ENCODE peak calls at places on chromosome 12, in six cellular contexts. Q is NCI-H460, W is GM20000, B is hippocampal formation, K is HCEC 1CT, L is NCI-H1105. A is an unnamed sample.

GRCh38 chr12:130819681-130820080 is 19.4 kb downstream of the STX2 start:
- DNase-seq in Q (no peak), W (no peak), B (no peak), K (no peak), L (no peak), A (no peak)

GRCh38 chr12:4030938-4031702 is 157.9 kb upstream of the PARP11 start:
- DNase-seq in Q (peak; percentile 77), W (peak; percentile 95), B (peak; percentile 48), K (peak; percentile 98), L (peak; percentile 17), A (peak; percentile 98)

GRCh38 chr12:1805441-1806081 is 14.8 kb upstream of the LRTM2 start:
- DNase-seq in Q (no peak), W (no peak), B (no peak), K (no peak), L (no peak), A (no peak)

GRCh38 chr12:14257734-14258467 is 107.6 kb upstream of the ATF7IP start:
- DNase-seq in Q (peak; percentile 98), W (peak; percentile 69), B (peak; percentile 82), K (peak; percentile 99), L (peak; percentile 55), A (peak; percentile 99)

GRCh38 chr12:49335118-49335954 is 1.7 kb downstream of the C1QL4 start:
- DNase-seq in Q (no peak), W (peak; percentile 34), B (no peak), K (no peak), L (no peak), A (no peak)

GRCh38 chr12:107761502-107761904 is 566 bp upstream of the PRDM4 start:
- DNase-seq in Q (no peak), W (no peak), B (no peak), K (no peak), L (no peak), A (no peak)

GRCh38 chr12:14921218-14921617 is 17.1 kb downstream of the ERP27 start:
- DNase-seq in Q (no peak), W (no peak), B (no peak), K (no peak), L (no peak), A (no peak)

GRCh38 chr12:54004841-54005530 is 3.8 kb upstream of the HOXC8 start:
- DNase-seq in Q (no peak), W (no peak), B (no peak), K (no peak), L (no peak), A (peak; percentile 74)

GRCh38 chr12:105352940-105353635 is 22.6 kb downstream of the C12orf75 start:
- DNase-seq in Q (no peak), W (no peak), B (no peak), K (no peak), L (no peak), A (peak; percentile 55)

GRCh38 chr12:57735198-57735855 is 3.2 kb downstream of the AGAP2 start:
- DNase-seq in Q (no peak), W (no peak), B (no peak), K (no peak), L (peak; percentile 14), A (no peak)

GRCh38 chr12:99092100-99092851 is 447.2 kb downstream of the APAF1 start:
- DNase-seq in Q (no peak), W (no peak), B (no peak), K (no peak), L (no peak), A (no peak)

A was measured in AG10803.